ENCODE peak calls at places on chromosomes 16 and 17, in four cellular contexts. G is GM12878, X is H1, Q is HepG2. I is an unnamed sample.

GRCh38 chr16:66416981-66417700 is 10.0 kb upstream of the BEAN1 start:
- DNase-seq in G (no peak), X (no peak), Q (no peak), I (no peak)

GRCh38 chr16:81498351-81498750 is 53.7 kb downstream of the CMIP start:
- DNase-seq in G (no peak), X (no peak), Q (no peak), I (no peak)

GRCh38 chr16:53910990-53911389 is 207.0 kb downstream of the FTO start:
- DNase-seq in G (no peak), X (no peak), Q (no peak), I (no peak)

GRCh38 chr17:79831367-79832210 is 7.7 kb downstream of the CBX4 start:
- DNase-seq in G (no peak), X (no peak), Q (peak), I (no peak)

GRCh38 chr16:69477546-69477945 is 53.1 kb downstream of the CYB5B start:
- DNase-seq in G (no peak), X (no peak), Q (no peak), I (no peak)

GRCh38 chr16:70746040-70746707 is 54.8 kb downstream of the VAC14 start:
- DNase-seq in G (no peak), X (no peak), Q (peak), I (no peak)

GRCh38 chr16:81264386-81264785 is 25.9 kb downstream of the BCO1 start:
- DNase-seq in G (no peak), X (no peak), Q (no peak), I (no peak)

GRCh38 chr16:79310734-79311133 is 289.8 kb downstream of the MAF start:
- DNase-seq in G (no peak), X (no peak), Q (no peak), I (no peak)

GRCh38 chr17:79388556-79389295 is 222.1 kb downstream of the RBFOX3 start:
- DNase-seq in G (no peak), X (peak), Q (peak), I (peak)

GRCh38 chr17:29243792-29244191 is 2.9 kb upstream of the CRYBA1 start:
- DNase-seq in G (no peak), X (no peak), Q (peak), I (no peak)

GRCh38 chr17:12902046-12902445 is 112.7 kb downstream of the ARHGAP44 start:
- DNase-seq in G (no peak), X (no peak), Q (no peak), I (no peak)

GRCh38 chr16:89380681-89381080 is 109.7 kb downstream of the ANKRD11 start:
- DNase-seq in G (no peak), X (no peak), Q (no peak), I (no peak)

GRCh38 chr16:80045944-80046660 is 445.6 kb upstream of the MAF start:
- DNase-seq in G (no peak), X (no peak), Q (no peak), I (no peak)

GRCh38 chr16:48317614-48318013 is 67.6 kb downstream of the SIAH1 start:
- DNase-seq in G (no peak), X (no peak), Q (no peak), I (no peak)

GRCh38 chr16:84093120-84093878 is 23.4 kb downstream of the MBTPS1 start:
- DNase-seq in G (no peak), X (no peak), Q (no peak), I (no peak)

GRCh38 chr16:17590711-17591654 is 120.2 kb upstream of the XYLT1 start:
- DNase-seq in G (no peak), X (no peak), Q (no peak), I (no peak)

GRCh38 chr17:77748436-77748835 is 210.1 kb upstream of the TNRC6C start:
- DNase-seq in G (no peak), X (no peak), Q (no peak), I (no peak)

GRCh38 chr16:1333149-1333812 is at the start of gene BAIAP3:
- DNase-seq in G (no peak), X (no peak), Q (no peak), I (no peak)

GRCh38 chr16:3485821-3486505 is 9.3 kb downstream of the C16orf90 start:
- DNase-seq in G (no peak), X (no peak), Q (no peak), I (no peak)

GRCh38 chr16:67277294-67277998 is 1.9 kb upstream of the PLEKHG4 start:
- DNase-seq in G (no peak), X (no peak), Q (peak), I (no peak)

GRCh38 chr17:4535667-4536258 is 19.4 kb downstream of the MYBBP1A start:
- DNase-seq in G (no peak), X (no peak), Q (no peak), I (no peak)

GRCh38 chr17:69485901-69486643 is 71.6 kb downstream of the MAP2K6 start:
- DNase-seq in G (no peak), X (no peak), Q (no peak), I (no peak)

GRCh38 chr17:78399028-78399692 is 20.7 kb downstream of the PGS1 start:
- DNase-seq in G (no peak), X (no peak), Q (no peak), I (no peak)

GRCh38 chr16:18969050-18969854 is 14.5 kb upstream of the TMC7 start:
- DNase-seq in G (peak), X (peak), Q (peak), I (peak)

GRCh38 chr17:41537990-41538389 is 9.9 kb upstream of the KRT19 start:
- DNase-seq in G (no peak), X (no peak), Q (no peak), I (no peak)

GRCh38 chr16:53435066-53435688 is 906 bp downstream of the RBL2 start:
- DNase-seq in G (peak), X (no peak), Q (peak), I (peak)

GRCh38 chr17:36534117-36534880 is at the start of gene MYO19:
- DNase-seq in G (peak), X (peak), Q (peak), I (no peak)

GRCh38 chr16:30926937-30927788 is 3.8 kb downstream of the FBXL19 start:
- DNase-seq in G (no peak), X (no peak), Q (no peak), I (no peak)

GRCh38 chr16:84308120-84308519 is 13.4 kb downstream of the WFDC1 start:
- DNase-seq in G (no peak), X (no peak), Q (peak), I (peak)

GRCh38 chr16:760498-761343 is at the start of gene MSLN:
- DNase-seq in G (no peak), X (no peak), Q (peak), I (no peak)

GRCh38 chr16:71915350-71915749 is 20.0 kb downstream of the IST1 start:
- DNase-seq in G (no peak), X (no peak), Q (no peak), I (no peak)

GRCh38 chr16:49552273-49552928 is 178.8 kb downstream of the C16orf78 start:
- DNase-seq in G (no peak), X (no peak), Q (no peak), I (no peak)

GRCh38 chr16:56848955-56849689 is 15.9 kb upstream of the SLC12A3 start:
- DNase-seq in G (no peak), X (no peak), Q (peak), I (no peak)

GRCh38 chr16:12896562-12896961 is 4.8 kb upstream of the SHISA9 start:
- DNase-seq in G (no peak), X (no peak), Q (peak), I (no peak)

GRCh38 chr16:18803569-18804462 is 2.5 kb upstream of the ARL6IP1 start:
- DNase-seq in G (no peak), X (no peak), Q (no peak), I (no peak)

GRCh38 chr17:47273245-47273644 is 19.6 kb downstream of the ITGB3 start:
- DNase-seq in G (no peak), X (no peak), Q (no peak), I (no peak)

GRCh38 chr17:47276868-47277267 is 23.2 kb downstream of the ITGB3 start:
- DNase-seq in G (no peak), X (no peak), Q (peak), I (no peak)

GRCh38 chr17:47276444-47276843 is 22.8 kb downstream of the ITGB3 start:
- DNase-seq in G (no peak), X (no peak), Q (no peak), I (no peak)

GRCh38 chr17:47274319-47275069 is 20.9 kb downstream of the ITGB3 start:
- DNase-seq in G (no peak), X (no peak), Q (no peak), I (no peak)

GRCh38 chr17:47275245-47275984 is 21.8 kb downstream of the ITGB3 start:
- DNase-seq in G (no peak), X (no peak), Q (no peak), I (no peak)
- TF ChIP-seq SUZ12 in G (no peak), X (no peak), Q (no peak), I (no peak)

GRCh38 chr17:2379489-2380224 is 21.2 kb downstream of the MNT start:
- DNase-seq in G (no peak), X (no peak), Q (no peak), I (no peak)

GRCh38 chr17:2378905-2379304 is 22.0 kb downstream of the MNT start:
- DNase-seq in G (no peak), X (no peak), Q (no peak), I (no peak)

GRCh38 chr17:2375406-2375805 is 25.5 kb downstream of the MNT start:
- DNase-seq in G (no peak), X (no peak), Q (no peak), I (no peak)

GRCh38 chr17:2376107-2376506 is 24.8 kb downstream of the MNT start:
- DNase-seq in G (no peak), X (no peak), Q (no peak), I (no peak)

GRCh38 chr17:2377659-2378058 is 23.2 kb downstream of the MNT start:
- DNase-seq in G (no peak), X (no peak), Q (no peak), I (no peak)
- H3K9ac ChIP-seq in G (no peak), X (no peak), Q (no peak), I (no peak)

DNA sequence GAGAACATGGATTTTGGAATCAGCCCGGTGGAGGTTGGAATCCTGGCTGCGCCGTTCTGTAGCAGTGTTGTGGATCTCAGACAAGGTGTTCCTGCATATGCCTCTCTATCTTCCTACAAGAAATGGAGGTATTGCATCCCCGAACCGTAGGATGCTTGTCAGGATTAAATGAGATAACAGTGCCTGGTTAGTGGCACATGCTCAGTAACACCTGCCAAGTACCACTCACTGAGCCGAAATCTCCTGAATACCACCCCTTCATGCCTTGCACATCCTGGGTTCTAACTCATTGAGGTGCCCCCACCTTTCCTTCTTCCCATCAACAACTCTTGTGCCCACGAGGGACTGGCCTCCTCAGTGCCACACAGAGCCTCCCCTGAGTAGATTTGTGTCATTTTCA is 84.0 kb downstream of the WWOX start:
- DNase-seq in G (no peak), X (no peak), Q (no peak), I (no peak)
- TF ChIP-seq SUZ12 in G (no peak), X (no peak), Q (no peak), I (no peak)

GRCh38 chr17:42680331-42680808 is 1.3 kb downstream of the CCR10 start:
- DNase-seq in G (no peak), X (no peak), Q (no peak), I (no peak)

GRCh38 chr17:42682400-42683384 is at the start of gene CNTNAP1:
- DNase-seq in G (no peak), X (no peak), Q (peak), I (no peak)

GRCh38 chr17:42684033-42684625 is 1.8 kb downstream of the CNTNAP1 start:
- DNase-seq in G (no peak), X (no peak), Q (no peak), I (no peak)

GRCh38 chr17:42683407-42684031 is 1.2 kb downstream of the CNTNAP1 start:
- DNase-seq in G (no peak), X (no peak), Q (no peak), I (no peak)

DNA sequence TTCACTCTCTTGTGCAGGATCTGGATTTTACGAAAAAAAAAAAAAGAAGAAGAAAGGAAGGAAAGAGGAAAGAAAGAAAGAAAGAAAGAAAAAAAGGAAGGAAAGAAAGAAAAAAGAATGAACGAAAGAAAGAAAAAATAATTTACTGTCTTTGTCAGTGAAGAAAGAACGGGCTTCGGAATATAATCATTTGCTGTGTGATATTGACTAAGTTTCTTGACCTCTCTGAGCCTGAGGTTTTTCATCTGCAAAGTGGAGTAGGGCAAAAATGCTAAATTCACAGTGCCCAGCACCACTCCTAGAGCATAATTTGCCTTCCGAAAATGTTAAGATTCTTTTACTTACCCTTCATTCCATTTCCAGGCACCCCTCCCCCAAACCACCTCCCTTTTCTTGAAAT is 333 bp upstream of the CCR10 start:
- DNase-seq in G (no peak), X (no peak), Q (no peak), I (no peak)
- H3K9ac ChIP-seq in G (peak), X (no peak), Q (peak), I (peak)

GRCh38 chr17:75317671-75318070 is 28.4 kb upstream of the SLC25A19 start:
- DNase-seq in G (no peak), X (peak), Q (no peak), I (no peak)

GRCh38 chr17:75315541-75316243 is 26.5 kb upstream of the SLC25A19 start:
- DNase-seq in G (no peak), X (no peak), Q (no peak), I (no peak)

GRCh38 chr17:75313941-75314550 is 24.8 kb upstream of the SLC25A19 start:
- DNase-seq in G (no peak), X (no peak), Q (peak), I (no peak)

GRCh38 chr17:75318211-75318610 is 29.0 kb upstream of the SLC25A19 start:
- DNase-seq in G (no peak), X (no peak), Q (no peak), I (no peak)

DNA sequence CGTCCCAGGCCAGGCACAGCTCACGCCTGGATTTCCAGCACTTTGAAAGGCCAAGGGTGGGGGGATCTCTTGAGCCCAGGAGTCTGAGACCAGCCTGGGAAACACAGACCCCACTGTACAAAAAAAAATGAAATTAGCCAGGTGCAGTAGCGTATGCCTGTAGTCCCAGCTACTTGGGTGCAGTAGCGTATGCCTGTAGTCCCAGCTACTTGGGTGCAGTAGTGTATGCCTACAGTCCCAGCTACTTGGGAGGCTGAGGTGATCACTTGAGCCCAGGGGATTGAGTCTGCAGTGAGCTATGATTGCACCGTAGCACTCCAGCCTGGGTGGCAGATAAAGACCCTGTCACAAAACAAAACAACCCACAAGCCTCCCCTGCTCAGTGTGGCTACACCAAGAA is 27.0 kb upstream of the SLC25A19 start:
- DNase-seq in G (no peak), X (no peak), Q (no peak), I (no peak)
- TF ChIP-seq SUZ12 in G (no peak), X (no peak), Q (no peak), I (no peak)

GRCh38 chr17:68347380-68347779 is 56.1 kb downstream of the ARSG start:
- DNase-seq in G (no peak), X (no peak), Q (no peak), I (no peak)

GRCh38 chr17:68343976-68344375 is 52.7 kb downstream of the ARSG start:
- DNase-seq in G (no peak), X (no peak), Q (no peak), I (no peak)

GRCh38 chr17:68344701-68345136 is 53.4 kb downstream of the ARSG start:
- DNase-seq in G (no peak), X (no peak), Q (no peak), I (no peak)

GRCh38 chr17:68349157-68349556 is 57.9 kb downstream of the ARSG start:
- DNase-seq in G (peak), X (no peak), Q (peak), I (no peak)

GRCh38 chr17:68346448-68346847 is 55.2 kb downstream of the ARSG start:
- DNase-seq in G (peak), X (no peak), Q (no peak), I (no peak)
- H3K9ac ChIP-seq in G (peak), X (no peak), Q (no peak), I (no peak)

DNA sequence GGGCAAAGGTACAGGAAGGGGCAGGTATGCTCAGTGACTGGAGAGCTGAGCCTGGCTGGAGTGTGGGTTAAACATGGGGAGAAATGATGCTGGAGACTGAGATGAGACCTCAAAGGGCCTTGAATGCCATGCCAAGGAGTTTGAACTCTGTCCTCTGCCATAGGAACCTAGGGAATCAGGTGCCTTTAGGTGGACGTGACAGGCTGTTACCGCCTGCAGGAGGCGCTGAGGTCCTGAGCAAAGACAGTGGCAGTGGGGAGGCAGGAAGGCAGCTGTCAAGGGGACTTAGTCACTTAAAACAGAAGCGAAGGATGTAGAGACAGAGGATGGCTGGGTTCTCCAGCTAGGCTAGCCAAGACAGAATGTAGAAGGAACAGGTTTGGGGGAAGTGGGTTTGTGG is 9.1 kb downstream of the PSMB3 start:
- DNase-seq in G (no peak), X (no peak), Q (peak), I (no peak)
- TF ChIP-seq SUZ12 in G (no peak), X (no peak), Q (no peak), I (no peak)

I was measured in NT2/D1.